ENCODE peak calls at places on chromosomes 1 and 21, in four cellular contexts. B is fibroblast of lung, S is ovary, W is OCI-LY7. C is an unnamed sample. For H3K4me1 and H3K9me3, the result is how much of the 10 kb centered on the place peaks cover.

GRCh38 chr1:186244825-186245224 is 130.2 kb downstream of the TPR start:
- DNase-seq in W (peak), S (no peak), B (no peak), C (no peak)

GRCh38 chr1:78033797-78034172 is 12.0 kb upstream of the GIPC2 start:
- DNase-seq in B (no peak), S (no peak), W (no peak), C (no peak)

GRCh38 chr1:32769524-32770220 is 47.5 kb downstream of the YARS1 start:
- DNase-seq in W (no peak), B (peak), S (peak), C (peak)

GRCh38 chr21:33993286-33994231 is 78.0 kb upstream of the ATP5PO start:
- DNase-seq in W (peak), B (no peak), S (no peak), C (no peak)

GRCh38 chr1:153774780-153775431 is at the start of gene SLC27A3:
- DNase-seq in B (peak), W (no peak), S (peak), C (peak)

GRCh38 chr1:168161459-168161858 is 17.3 kb upstream of the TIPRL start:
- DNase-seq in S (no peak), W (no peak), B (no peak), C (no peak)

GRCh38 chr1:203625623-203626189 is 926 bp upstream of the ATP2B4 start:
- DNase-seq in W (peak), B (peak), S (no peak), C (no peak)

GRCh38 chr1:41238311-41239094 is 3.6 kb downstream of the SCMH1 start:
- DNase-seq in W (no peak), S (no peak), B (peak), C (no peak)

GRCh38 chr1:221394011-221394544 is 347.8 kb downstream of the DUSP10 start:
- DNase-seq in B (peak), W (no peak), S (no peak), C (no peak)

GRCh38 chr1:113949007-113949406 is 19.9 kb downstream of the HIPK1 start:
- DNase-seq in S (no peak), W (no peak), B (peak), C (no peak)

GRCh38 chr1:169914534-169914933 is 20.8 kb upstream of the SCYL3 start:
- DNase-seq in B (peak), W (no peak), S (no peak), C (no peak)

GRCh38 chr1:206041640-206042039 is 11.3 kb upstream of the RHEX start:
- DNase-seq in W (peak), B (no peak), S (no peak), C (no peak)

GRCh38 chr21:37166733-37167132 is 93.7 kb downstream of the TTC3 start:
- DNase-seq in S (no peak), W (peak), B (no peak), C (no peak)

GRCh38 chr1:55052221-55053142 is 13.1 kb downstream of the PCSK9 start:
- DNase-seq in W (no peak), B (no peak), S (no peak), C (no peak)

GRCh38 chr1:117565745-117566455 is 39.9 kb upstream of the TENT5C start:
- DNase-seq in B (no peak), W (no peak), S (no peak), C (no peak)

GRCh38 chr21:17775431-17776126 is 43.6 kb downstream of the C21orf91 start:
- DNase-seq in B (no peak), W (peak), S (no peak), C (no peak)

GRCh38 chr21:42561742-42562141 is 48.1 kb downstream of the SLC37A1 start:
- DNase-seq in B (no peak), W (peak), S (no peak), C (no peak)

GRCh38 chr1:179586107-179586823 is 5.4 kb upstream of the TDRD5 start:
- DNase-seq in W (no peak), B (peak), S (no peak), C (peak)

GRCh38 chr1:116868386-116868785 is 41.3 kb upstream of the PTGFRN start:
- DNase-seq in B (no peak), S (no peak), W (no peak), C (no peak)

GRCh38 chr1:64437453-64437852 is 32.5 kb upstream of the CACHD1 start:
- DNase-seq in W (no peak), B (peak), S (no peak), C (no peak)

GRCh38 chr21:17572431-17572830 is 40.3 kb downstream of the BTG3 start:
- DNase-seq in S (no peak), B (no peak), W (no peak), C (no peak)

GRCh38 chr21:21147374-21147745 is 149.2 kb downstream of the NCAM2 start:
- DNase-seq in S (no peak), B (no peak), W (no peak), C (no peak)

GRCh38 chr1:24868016-24868875 is 61.8 kb downstream of the RUNX3 start:
- DNase-seq in W (no peak), B (no peak), S (no peak), C (no peak)

GRCh38 chr1:180243517-180244221 is 13.6 kb downstream of the LHX4 start:
- DNase-seq in S (no peak), B (no peak), W (no peak), C (no peak)

GRCh38 chr1:169072945-169073725 is 33.4 kb upstream of the ATP1B1 start:
- DNase-seq in S (no peak), B (no peak), W (no peak), C (no peak)

GRCh38 chr1:15956150-15956549 is 19.8 kb downstream of the ZBTB17 start:
- DNase-seq in W (no peak), B (peak), S (no peak), C (no peak)

GRCh38 chr1:100731309-100731708 is 11.8 kb downstream of the VCAM1 start:
- DNase-seq in S (no peak), W (no peak), B (no peak), C (no peak)

GRCh38 chr1:226302731-226303130 is 6.2 kb downstream of the LIN9 start:
- DNase-seq in B (no peak), S (no peak), W (no peak), C (no peak)

GRCh38 chr1:99727575-99728190 is 38.8 kb downstream of the FRRS1 start:
- DNase-seq in S (no peak), B (peak), W (no peak), C (no peak)

GRCh38 chr21:25872271-25872670 is 137.5 kb downstream of the GABPA start:
- DNase-seq in B (no peak), S (no peak), W (no peak), C (no peak)

GRCh38 chr21:43619856-43620255 is 39.4 kb downstream of the HSF2BP start:
- DNase-seq in S (no peak), W (peak), B (no peak), C (no peak)

GRCh38 chr1:236734141-236734765 is 48.0 kb downstream of the ACTN2 start:
- DNase-seq in S (no peak), W (no peak), B (peak), C (no peak)

GRCh38 chr1:55374801-55375616 is 159.8 kb upstream of the USP24 start:
- DNase-seq in S (no peak), W (no peak), B (no peak), C (no peak)

DNA sequence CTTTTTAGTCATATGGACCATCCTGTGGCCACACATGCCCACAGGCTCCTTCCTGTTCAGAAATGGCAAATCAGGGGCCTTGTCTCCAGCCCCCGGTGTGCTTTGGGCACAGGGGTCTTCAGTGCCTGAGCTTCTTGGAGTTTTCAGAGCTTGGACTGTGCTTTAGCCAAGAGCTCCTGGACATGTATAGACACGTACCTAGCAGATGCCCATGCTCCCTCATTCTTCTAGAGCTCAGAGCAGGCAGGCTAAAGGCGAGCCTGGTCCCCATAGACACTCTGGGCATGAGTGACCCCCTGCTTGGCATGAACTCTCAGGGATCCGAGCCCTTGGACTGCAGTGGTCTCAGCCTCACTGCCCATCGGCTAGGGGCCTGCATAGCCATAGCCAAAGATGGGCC is 106.8 kb downstream of the EPHB2 start:
- DNase-seq in S (no peak), W (no peak), B (no peak), C (no peak)
- H3K4me1 ChIP-seq in S (under half), W (under half), B (under half), C (under half)

GRCh38 chr1:29563571-29563970 is 327.2 kb downstream of the PTPRU start:
- DNase-seq in W (no peak), S (no peak), B (peak), C (no peak)

GRCh38 chr1:29567257-29567656 is 330.9 kb downstream of the PTPRU start:
- DNase-seq in B (peak), W (no peak), S (no peak), C (no peak)

GRCh38 chr1:29565490-29565889 is 329.2 kb downstream of the PTPRU start:
- DNase-seq in B (no peak), S (no peak), W (peak), C (no peak)

GRCh38 chr1:29559055-29559454 is 322.7 kb downstream of the PTPRU start:
- DNase-seq in B (no peak), W (no peak), S (no peak), C (no peak)

DNA sequence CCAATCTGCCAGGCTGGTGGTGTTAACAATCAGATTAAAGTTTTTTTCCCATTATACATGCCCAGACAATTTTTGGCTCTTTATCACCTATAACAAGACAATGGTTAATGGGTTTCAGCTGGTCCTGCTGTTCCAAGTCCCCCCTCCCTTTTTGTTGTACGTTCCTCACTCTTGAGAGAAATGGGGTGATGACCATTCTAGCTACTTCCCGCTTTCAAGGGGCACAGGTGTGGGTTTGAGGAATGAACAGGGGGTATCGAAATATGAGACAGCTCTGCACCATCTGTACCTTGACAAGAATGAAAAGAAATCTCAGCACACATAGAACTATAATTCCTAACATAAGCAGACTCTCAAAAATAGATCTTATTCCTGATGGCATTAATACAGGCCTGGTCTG is 326.8 kb downstream of the PTPRU start:
- DNase-seq in B (no peak), S (no peak), W (peak), C (no peak)
- H3K9me3 ChIP-seq in B (under half), S (under half), W (under half), C (under half)

GRCh38 chr1:209702832-209703231 is 1.8 kb upstream of the HSD11B1 start:
- DNase-seq in S (no peak), W (no peak), B (no peak), C (no peak)

GRCh38 chr1:209704584-209704983 is at the start of gene HSD11B1:
- DNase-seq in B (peak), W (no peak), S (peak), C (peak)

GRCh38 chr1:209705033-209705589 is 465 bp downstream of the HSD11B1 start:
- DNase-seq in S (no peak), W (no peak), B (no peak), C (no peak)

GRCh38 chr1:209706622-209707021 is 2.0 kb downstream of the HSD11B1 start:
- DNase-seq in S (no peak), B (no peak), W (no peak), C (no peak)

GRCh38 chr1:209703834-209704504 is 677 bp upstream of the HSD11B1 start:
- DNase-seq in W (no peak), S (no peak), B (peak), C (no peak)
- H3K4me1 ChIP-seq in W (under half), S (under half), B (under half), C (under half)

GRCh38 chr1:152770411-152770810 is 4.5 kb upstream of the LCE1F start:
- DNase-seq in S (no peak), B (no peak), W (no peak), C (no peak)
- H3K9me3 ChIP-seq in S (under half), B (under half), W (under half), C (under half)

GRCh38 chr1:3900969-3901529 is 977 bp upstream of the C1orf174 start:
- DNase-seq in W (peak), B (peak), S (peak), C (peak)
- H3K4me1 ChIP-seq in W (half or more), B (under half), S (under half), C (under half)

DNA sequence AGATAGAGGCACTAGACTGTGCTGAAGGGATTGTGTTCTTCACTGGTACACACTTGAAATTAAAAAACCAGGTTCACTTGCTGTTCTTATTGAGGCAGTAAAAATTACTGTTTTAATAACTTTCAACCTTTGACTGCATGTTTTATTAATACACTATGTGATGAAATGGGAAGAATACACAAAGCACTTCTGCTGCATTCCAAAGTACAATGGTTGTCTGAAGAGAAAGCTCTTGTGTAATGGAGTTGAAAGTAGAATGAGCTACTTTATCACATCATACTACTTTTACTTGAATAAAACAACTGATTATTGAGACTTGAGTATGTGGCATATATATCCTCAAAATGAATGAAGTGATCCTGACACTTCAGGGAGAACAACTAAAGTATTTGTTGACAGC is 49.7 kb downstream of the LRRC8C start:
- DNase-seq in S (no peak), B (no peak), W (no peak), C (no peak)
- H3K9me3 ChIP-seq in S (under half), B (under half), W (under half), C (under half)

GRCh38 chr1:59011663-59012062 is 227.8 kb upstream of the JUN start:
- DNase-seq in S (no peak), W (no peak), B (no peak), C (no peak)
- H3K4me1 ChIP-seq in S (under half), W (under half), B (under half), C (under half)

DNA sequence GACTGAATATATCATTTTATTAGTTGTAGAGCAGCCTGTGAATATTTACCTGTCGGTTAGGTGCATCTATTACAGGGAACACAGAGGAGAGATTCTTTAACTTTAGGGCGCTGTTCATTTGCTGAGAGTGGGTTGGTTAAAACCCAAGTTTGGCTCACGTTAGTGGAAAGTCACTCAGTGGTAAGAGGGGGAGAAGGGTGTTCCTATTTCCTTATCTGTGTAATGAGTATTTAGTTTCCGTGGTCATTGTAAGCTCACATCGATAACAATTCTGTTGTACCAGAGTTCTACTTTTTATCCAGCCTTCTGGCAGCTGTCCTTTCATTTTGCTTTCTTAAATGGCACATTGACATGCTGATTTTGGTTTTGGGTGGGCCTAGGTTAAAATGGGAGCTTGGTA is 773.2 kb upstream of the ADAMTS5 start:
- DNase-seq in W (no peak), S (no peak), B (no peak), C (no peak)
- H3K9me3 ChIP-seq in W (under half), S (under half), B (under half), C (under half)

C was measured in right cardiac atrium.